ENCODE peak calls at places on chromosomes 4 and X, in four cellular contexts. One of them, this sample, is unnamed.

GRCh38 chrX:13906103-13906502 is 89.2 kb upstream of the GPM6B start:
- DNase-seq in K562: no peak
- DNase-seq in ascending aorta: no peak
- DNase-seq in OCI-LY7: no peak
- DNase-seq in this sample: no peak

GRCh38 chr4:169604131-169604900 is 8.1 kb downstream of the NEK1 start:
- DNase-seq in OCI-LY7: no peak
- DNase-seq in K562: peak
- DNase-seq in ascending aorta: no peak
- DNase-seq in this sample: no peak

GRCh38 chr4:56630876-56631666 is 50.0 kb downstream of the HOPX start:
- DNase-seq in K562: no peak
- DNase-seq in ascending aorta: no peak
- DNase-seq in OCI-LY7: no peak
- DNase-seq in this sample: no peak

GRCh38 chr4:88005086-88005485 is 2.3 kb upstream of the PKD2 start:
- DNase-seq in OCI-LY7: no peak
- DNase-seq in ascending aorta: no peak
- DNase-seq in K562: no peak
- DNase-seq in this sample: no peak

GRCh38 chrX:150980711-150981110 is 2.4 kb upstream of the HMGB3 start:
- DNase-seq in K562: no peak
- DNase-seq in ascending aorta: no peak
- DNase-seq in OCI-LY7: no peak
- DNase-seq in this sample: no peak

GRCh38 chr4:38132140-38132673 is 172.0 kb downstream of the PTTG2 start:
- DNase-seq in K562: no peak
- DNase-seq in ascending aorta: peak
- DNase-seq in OCI-LY7: no peak
- DNase-seq in this sample: no peak

GRCh38 chr4:139131209-139131870 is 45.7 kb downstream of the ELF2 start:
- DNase-seq in ascending aorta: no peak
- DNase-seq in K562: no peak
- DNase-seq in OCI-LY7: no peak
- DNase-seq in this sample: no peak

GRCh38 chr4:120692964-120693363 is 229.6 kb downstream of the PRDM5 start:
- DNase-seq in K562: no peak
- DNase-seq in ascending aorta: no peak
- DNase-seq in OCI-LY7: no peak
- DNase-seq in this sample: no peak

GRCh38 chr4:41878991-41879491 is 56.2 kb upstream of the TMEM33 start:
- DNase-seq in ascending aorta: no peak
- DNase-seq in K562: no peak
- DNase-seq in OCI-LY7: no peak
- DNase-seq in this sample: peak

GRCh38 chr4:177052211-177052725 is 257.4 kb upstream of the NEIL3 start:
- DNase-seq in K562: no peak
- DNase-seq in OCI-LY7: no peak
- DNase-seq in ascending aorta: no peak
- DNase-seq in this sample: no peak

GRCh38 chr4:48173055-48173991 is 39.3 kb upstream of the TXK start:
- DNase-seq in ascending aorta: no peak
- DNase-seq in OCI-LY7: no peak
- DNase-seq in K562: peak
- DNase-seq in this sample: no peak

GRCh38 chr4:113256946-113257345 is 207.5 kb downstream of the ANK2 start:
- DNase-seq in K562: no peak
- DNase-seq in OCI-LY7: no peak
- DNase-seq in ascending aorta: no peak
- DNase-seq in this sample: no peak

GRCh38 chr4:14749910-14750309 is 252.4 kb upstream of the CPEB2 start:
- DNase-seq in ascending aorta: no peak
- DNase-seq in K562: no peak
- DNase-seq in OCI-LY7: no peak
- DNase-seq in this sample: no peak

GRCh38 chr4:2924765-2925301 is 38.4 kb downstream of the NOP14 start:
- DNase-seq in K562: no peak
- DNase-seq in OCI-LY7: no peak
- DNase-seq in ascending aorta: no peak
- DNase-seq in this sample: no peak

GRCh38 chrX:112734250-112734649 is 54.5 kb upstream of the LHFPL1 start:
- DNase-seq in ascending aorta: no peak
- DNase-seq in K562: no peak
- DNase-seq in OCI-LY7: peak
- DNase-seq in this sample: no peak

GRCh38 chr4:183455431-183456145 is 11.2 kb downstream of the CDKN2AIP start:
- DNase-seq in K562: no peak
- DNase-seq in OCI-LY7: no peak
- DNase-seq in ascending aorta: no peak
- DNase-seq in this sample: no peak

GRCh38 chrX:141341341-141341740 is 99.0 kb upstream of the SPANXC start:
- DNase-seq in K562: no peak
- DNase-seq in ascending aorta: no peak
- DNase-seq in OCI-LY7: no peak
- DNase-seq in this sample: no peak

GRCh38 chr4:47623916-47624554 is 139.0 kb downstream of the ATP10D start:
- DNase-seq in K562: no peak
- DNase-seq in OCI-LY7: no peak
- DNase-seq in ascending aorta: no peak
- DNase-seq in this sample: no peak

DNA sequence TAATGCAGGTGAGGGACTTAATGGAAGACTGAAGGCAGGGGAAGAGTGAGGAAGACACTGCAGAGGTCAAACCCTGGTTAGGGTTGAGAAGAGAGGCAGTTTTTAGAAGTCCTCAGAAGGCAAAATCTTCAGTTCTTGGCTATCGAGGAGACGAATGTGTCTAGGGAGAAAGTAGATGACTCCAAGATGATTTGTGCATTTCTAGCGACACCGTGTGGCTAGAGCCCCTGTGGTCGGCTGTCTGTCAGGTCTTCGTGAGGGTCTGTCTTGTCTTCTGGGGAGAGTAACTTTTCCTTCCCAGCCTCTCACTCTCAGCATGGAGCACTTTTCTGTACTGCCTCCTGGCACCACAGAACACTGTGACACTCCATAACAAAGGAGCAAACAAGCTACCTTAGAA is 458.1 kb downstream of the STIM2 start:
- DNase-seq in OCI-LY7: peak
- DNase-seq in ascending aorta: no peak
- DNase-seq in K562: no peak
- DNase-seq in this sample: peak
- TF ChIP-seq CTCF in OCI-LY7: peak
- TF ChIP-seq CTCF in ascending aorta: peak
- TF ChIP-seq CTCF in K562: peak
- TF ChIP-seq CTCF in this sample: no peak

GRCh38 chr4:53313510-53313909 is 52.4 kb downstream of the SCFD2 start:
- DNase-seq in K562: no peak
- DNase-seq in OCI-LY7: peak
- DNase-seq in ascending aorta: no peak
- DNase-seq in this sample: no peak
- TF ChIP-seq CTCF in K562: peak
- TF ChIP-seq CTCF in OCI-LY7: peak
- TF ChIP-seq CTCF in ascending aorta: no peak
- TF ChIP-seq CTCF in this sample: no peak

GRCh38 chrX:118181030-118181429 is 64.4 kb upstream of the KLHL13 start:
- DNase-seq in OCI-LY7: no peak
- DNase-seq in K562: no peak
- DNase-seq in ascending aorta: no peak
- DNase-seq in this sample: no peak

GRCh38 chrX:118182050-118182449 is 65.4 kb upstream of the KLHL13 start:
- DNase-seq in OCI-LY7: no peak
- DNase-seq in K562: no peak
- DNase-seq in ascending aorta: no peak
- DNase-seq in this sample: no peak

GRCh38 chrX:118179161-118179560 is 62.6 kb upstream of the KLHL13 start:
- DNase-seq in ascending aorta: no peak
- DNase-seq in K562: no peak
- DNase-seq in OCI-LY7: no peak
- DNase-seq in this sample: no peak

GRCh38 chrX:118179718-118180117 is 63.1 kb upstream of the KLHL13 start:
- DNase-seq in ascending aorta: no peak
- DNase-seq in OCI-LY7: no peak
- DNase-seq in K562: no peak
- DNase-seq in this sample: no peak

DNA sequence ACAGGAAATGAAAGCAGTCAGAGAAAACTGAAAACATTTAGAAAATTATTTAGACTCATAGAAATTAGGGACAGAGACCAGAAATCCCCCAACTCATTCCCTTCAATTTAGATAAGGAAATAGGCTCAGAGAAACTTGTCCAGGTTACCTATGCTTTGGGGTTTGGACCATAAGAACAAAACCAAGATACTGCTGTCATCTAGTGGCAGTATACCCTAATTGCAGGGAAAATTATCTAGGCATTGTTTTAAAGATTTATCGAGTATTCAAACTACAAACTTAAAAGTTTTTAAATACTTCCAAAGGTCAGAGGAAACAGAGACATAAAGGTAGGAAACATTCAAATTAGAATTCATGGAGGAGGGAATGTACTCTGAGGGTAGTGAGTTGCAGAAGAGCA is 67.0 kb upstream of the KLHL13 start:
- DNase-seq in OCI-LY7: no peak
- DNase-seq in K562: no peak
- DNase-seq in ascending aorta: no peak
- DNase-seq in this sample: no peak
- TF ChIP-seq CTCF in OCI-LY7: peak
- TF ChIP-seq CTCF in K562: peak
- TF ChIP-seq CTCF in ascending aorta: no peak
- TF ChIP-seq CTCF in this sample: peak

GRCh38 chr4:118842055-118842454 is 6.1 kb upstream of the SEC24D start:
- DNase-seq in OCI-LY7: no peak
- DNase-seq in K562: no peak
- DNase-seq in ascending aorta: no peak
- DNase-seq in this sample: no peak

GRCh38 chr4:118836763-118837507 is 1.0 kb upstream of the SEC24D start:
- DNase-seq in ascending aorta: no peak
- DNase-seq in OCI-LY7: peak
- DNase-seq in K562: no peak
- DNase-seq in this sample: no peak

GRCh38 chr4:118843237-118843636 is 7.3 kb upstream of the SEC24D start:
- DNase-seq in K562: no peak
- DNase-seq in ascending aorta: no peak
- DNase-seq in OCI-LY7: no peak
- DNase-seq in this sample: no peak

GRCh38 chr4:118835896-118836762 is at the start of gene SEC24D:
- DNase-seq in ascending aorta: no peak
- DNase-seq in K562: peak
- DNase-seq in OCI-LY7: peak
- DNase-seq in this sample: peak

DNA sequence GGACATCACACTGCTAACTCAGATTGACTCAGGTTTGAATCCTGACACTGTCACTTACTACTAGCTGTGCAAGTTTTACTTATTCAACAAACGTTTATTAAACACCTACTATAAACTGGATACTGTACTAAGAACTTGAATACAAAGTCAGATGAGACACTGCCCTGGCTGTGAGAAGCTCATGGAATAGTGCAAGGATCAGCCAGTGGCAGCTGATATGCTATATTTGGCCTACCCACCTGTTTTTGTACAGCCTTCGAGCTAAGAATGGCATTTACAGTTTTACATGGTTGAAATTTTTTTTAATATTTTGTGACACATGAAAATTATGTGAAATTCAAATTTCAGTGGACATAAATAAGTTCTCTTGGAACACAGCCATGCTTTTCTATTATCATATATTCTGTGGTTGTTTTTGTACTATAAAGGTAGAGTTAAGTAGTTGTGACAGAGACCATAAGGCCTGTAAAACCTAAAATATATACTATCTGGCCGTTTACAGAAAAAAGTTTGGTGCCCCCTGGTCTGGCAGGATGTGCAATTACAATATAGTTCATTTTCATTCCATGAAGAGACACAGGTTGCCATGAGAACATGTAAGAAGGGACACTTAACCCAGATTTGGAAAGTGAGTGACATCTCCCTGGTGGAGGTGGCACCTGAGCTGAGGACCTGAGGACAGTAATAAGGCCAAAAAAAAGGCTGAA is 3.4 kb upstream of the SEC24D start:
- DNase-seq in ascending aorta: no peak
- DNase-seq in K562: no peak
- DNase-seq in OCI-LY7: no peak
- DNase-seq in this sample: no peak
- TF ChIP-seq CTCF in ascending aorta: no peak
- TF ChIP-seq CTCF in K562: no peak
- TF ChIP-seq CTCF in OCI-LY7: peak
- TF ChIP-seq CTCF in this sample: no peak

DNA sequence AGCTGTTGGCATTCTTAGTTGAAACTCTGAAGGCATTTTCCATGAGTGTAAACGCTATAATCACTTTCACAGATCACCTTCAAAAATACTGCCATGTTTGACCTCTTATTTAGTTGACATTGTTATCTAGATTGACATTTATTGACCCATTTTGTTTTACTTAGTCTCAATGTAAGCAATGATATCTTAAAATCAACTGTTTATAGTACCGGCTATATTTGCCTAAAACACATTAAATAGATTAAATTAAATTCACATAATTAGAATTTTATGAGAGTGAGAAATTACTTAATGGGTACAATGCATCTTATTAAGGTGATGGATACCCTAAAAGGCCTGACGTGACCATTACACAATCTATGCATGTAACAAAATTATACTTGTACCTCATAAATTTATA is 517.7 kb upstream of the FTHL17 start:
- DNase-seq in OCI-LY7: no peak
- DNase-seq in K562: no peak
- DNase-seq in ascending aorta: no peak
- DNase-seq in this sample: no peak
- TF ChIP-seq CTCF in OCI-LY7: no peak
- TF ChIP-seq CTCF in K562: no peak
- TF ChIP-seq CTCF in ascending aorta: no peak
- TF ChIP-seq CTCF in this sample: no peak

DNA sequence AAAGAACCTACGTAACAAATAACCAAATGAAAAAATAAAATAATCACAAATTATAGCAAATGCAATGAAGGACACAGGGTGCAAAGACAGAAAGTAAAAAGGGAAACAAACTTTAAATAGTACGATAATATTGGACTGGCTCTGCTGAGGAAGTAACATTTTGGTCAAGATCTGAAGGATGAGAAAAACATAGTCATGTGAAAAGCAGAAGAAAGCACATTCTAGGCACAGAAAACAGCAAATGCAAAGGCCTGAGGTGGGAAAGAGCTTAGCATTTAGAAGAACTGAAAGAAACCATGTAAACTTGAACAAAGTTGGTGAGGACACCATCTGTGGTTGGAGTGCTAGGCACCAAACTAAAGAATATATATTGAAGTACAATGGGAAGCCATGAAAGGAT is 111.2 kb downstream of the PPP3CA start:
- DNase-seq in ascending aorta: no peak
- DNase-seq in K562: no peak
- DNase-seq in OCI-LY7: no peak
- DNase-seq in this sample: no peak
- TF ChIP-seq CTCF in ascending aorta: no peak
- TF ChIP-seq CTCF in K562: no peak
- TF ChIP-seq CTCF in OCI-LY7: no peak
- TF ChIP-seq CTCF in this sample: no peak

GRCh38 chrX:37470711-37471110 is 100.8 kb upstream of the LANCL3 start:
- DNase-seq in OCI-LY7: no peak
- DNase-seq in K562: no peak
- DNase-seq in ascending aorta: no peak
- DNase-seq in this sample: no peak
- TF ChIP-seq CTCF in OCI-LY7: no peak
- TF ChIP-seq CTCF in K562: no peak
- TF ChIP-seq CTCF in ascending aorta: no peak
- TF ChIP-seq CTCF in this sample: no peak

GRCh38 chr4:16914208-16914607 is 15.8 kb upstream of the LDB2 start:
- DNase-seq in ascending aorta: no peak
- DNase-seq in K562: no peak
- DNase-seq in OCI-LY7: peak
- DNase-seq in this sample: no peak
- TF ChIP-seq CTCF in ascending aorta: no peak
- TF ChIP-seq CTCF in K562: no peak
- TF ChIP-seq CTCF in OCI-LY7: peak
- TF ChIP-seq CTCF in this sample: no peak

This sample was measured in glutamatergic neuron.